ENCODE peak calls at places on chromosomes 11 and 22, in nine cellular contexts. N, R, O, X, S, Y, J, P and I are unnamed samples.

GRCh38 chr22:19448076-19448607 is 631 bp upstream of the C22orf39 start:
- DNase-seq in R (no peak), X (peak; percentile 57), O (no peak), S (peak; percentile 18), J (peak; percentile 55), Y (peak; percentile 67), P (no peak), N (peak; percentile 35), I (no peak)

GRCh38 chr11:114846040-114846791 is 167.9 kb downstream of the NXPE2 start:
- DNase-seq in O (no peak), J (no peak), X (no peak), S (no peak), R (no peak), N (no peak), Y (no peak), P (no peak), I (no peak)

GRCh38 chr11:121586727-121587126 is 134.0 kb upstream of the SORL1-AS1 start:
- DNase-seq in S (no peak), J (no peak), Y (no peak), O (no peak), P (no peak), X (peak; percentile 68), N (no peak), R (no peak), I (no peak)

GRCh38 chr11:69443968-69444364 is 37.5 kb upstream of the LINC01488 start:
- DNase-seq in O (no peak), S (no peak), P (no peak), N (no peak), R (peak; percentile 76), J (no peak), Y (no peak), X (no peak), I (no peak)

GRCh38 chr11:113546757-113547507 is 71.7 kb upstream of the DRD2 start:
- DNase-seq in N (no peak), O (no peak), S (no peak), Y (no peak), P (no peak), J (no peak), R (no peak), X (no peak), I (no peak)

GRCh38 chr11:120337133-120337895 is 1.1 kb downstream of the ARHGEF12 start:
- DNase-seq in J (peak; percentile 62), P (peak; percentile 42), N (peak; percentile 60), Y (peak; percentile 56), R (peak; percentile 75), S (no peak), X (peak; percentile 43), O (peak; percentile 39), I (no peak)

GRCh38 chr11:17936790-17937189 is 76.1 kb downstream of the SERGEF start:
- DNase-seq in O (no peak), Y (no peak), S (no peak), R (no peak), P (no peak), N (no peak), J (no peak), X (no peak), I (no peak)

GRCh38 chr11:123111465-123111864 is 49.5 kb upstream of the HSPA8 start:
- DNase-seq in X (no peak), P (no peak), R (no peak), J (peak; percentile 38), Y (peak; percentile 81), S (no peak), O (no peak), N (no peak), I (no peak)

GRCh38 chr11:45652781-45653180 is 12.6 kb downstream of the CHST1 start:
- DNase-seq in O (no peak), P (no peak), J (no peak), S (no peak), X (no peak), N (no peak), Y (no peak), R (peak; percentile 80), I (no peak)

GRCh38 chr11:116545912-116546311 is 226.9 kb downstream of the BUD13 start:
- DNase-seq in O (no peak), N (no peak), P (no peak), S (no peak), X (no peak), J (no peak), R (peak; percentile 21), Y (no peak), I (no peak)

GRCh38 chr11:87355614-87356013 is 317.9 kb downstream of the TMEM135 start:
- DNase-seq in O (no peak), N (no peak), J (no peak), X (no peak), P (no peak), S (no peak), Y (no peak), R (no peak), I (no peak)
- H3K4me3 ChIP-seq in O (no peak overlapping the region), N (no peak overlapping the region), J (no peak overlapping the region), X (no peak overlapping the region), P (no peak overlapping the region), S (no peak overlapping the region), Y (no peak overlapping the region), R (no peak overlapping the region), I (no peak overlapping the region)

GRCh38 chr11:119130662-119131061 is 9.3 kb downstream of the HINFP start:
- DNase-seq in X (no peak), R (no peak), P (no peak), Y (no peak), S (no peak), O (no peak), N (no peak), J (peak; percentile 56), I (no peak)
- H3K4me1 ChIP-seq in X (peaks cover 15% of the 10 kb centered on the region), R (no peaks in the 10 kb centered on the region), P (no peaks in the 10 kb centered on the region), Y (no peaks in the 10 kb centered on the region), S (no peaks in the 10 kb centered on the region), O (peaks cover 7% of the 10 kb centered on the region), N (no peaks in the 10 kb centered on the region), J (peaks cover 20% of the 10 kb centered on the region), I (no peaks in the 10 kb centered on the region)

DNA sequence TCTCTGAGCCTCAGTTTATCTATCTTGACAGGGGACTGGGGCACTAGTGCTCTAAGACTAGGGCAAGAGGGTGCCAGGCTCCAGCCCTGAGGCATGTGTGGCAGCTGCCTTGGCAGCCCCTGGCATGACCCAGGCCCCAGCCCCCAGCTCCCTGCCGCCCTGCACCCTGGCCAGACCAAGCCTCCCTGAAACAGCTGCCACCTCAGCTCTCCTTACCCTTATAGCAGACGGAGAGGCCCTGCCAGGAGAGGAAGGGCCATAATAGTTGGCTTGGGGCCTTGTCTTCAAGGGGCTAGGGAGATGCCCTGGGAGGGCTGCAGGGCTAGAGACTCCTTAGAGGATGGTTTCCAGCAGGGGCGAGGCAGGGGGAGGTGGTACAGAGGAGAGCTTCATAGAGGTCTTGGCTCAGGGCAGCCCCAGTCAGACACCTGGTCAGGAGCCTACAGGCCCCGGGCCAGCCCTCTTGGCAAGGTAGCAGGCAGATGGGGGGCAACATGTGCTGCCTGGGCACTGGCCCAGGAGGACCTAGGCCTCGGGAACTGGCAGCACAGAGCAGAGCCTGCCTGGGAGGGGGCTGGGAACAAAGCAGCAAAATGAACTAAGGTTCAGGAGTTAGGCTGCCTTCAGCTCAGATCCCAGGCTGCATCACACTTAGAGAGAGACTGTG is 13.0 kb downstream of the SMTN start:
- DNase-seq in X (peak; percentile 13), Y (no peak), S (no peak), R (no peak), P (no peak), N (no peak), J (no peak), O (no peak), I (no peak)
- H3K4me3 ChIP-seq in X (peak overlapping the region; percentile 33), Y (no peak overlapping the region), S (no peak overlapping the region), R (no peak overlapping the region), P (no peak overlapping the region), N (no peak overlapping the region), J (no peak overlapping the region), O (peak overlapping the region; percentile 28), I (no peak overlapping the region)

GRCh38 chr22:37626144-37626543 is 13.3 kb upstream of the SH3BP1 start:
- DNase-seq in J (no peak), R (peak; percentile 91), X (peak; percentile 68), O (peak; percentile 79), P (peak; percentile 56), S (no peak), Y (no peak), N (no peak), I (peak; percentile 76)

GRCh38 chr22:37626556-37627075 is 12.9 kb upstream of the SH3BP1 start:
- DNase-seq in R (no peak), J (no peak), N (no peak), Y (no peak), X (peak; percentile 45), P (no peak), S (no peak), O (no peak), I (no peak)

GRCh38 chr22:37625737-37626136 is 13.7 kb upstream of the SH3BP1 start:
- DNase-seq in X (no peak), R (no peak), O (no peak), P (no peak), S (no peak), J (no peak), N (no peak), Y (no peak), I (no peak)

GRCh38 chr22:37627545-37627944 is 11.9 kb upstream of the SH3BP1 start:
- DNase-seq in R (no peak), S (no peak), O (no peak), Y (no peak), P (no peak), J (no peak), N (peak; percentile 26), X (peak; percentile 61), I (no peak)

DNA sequence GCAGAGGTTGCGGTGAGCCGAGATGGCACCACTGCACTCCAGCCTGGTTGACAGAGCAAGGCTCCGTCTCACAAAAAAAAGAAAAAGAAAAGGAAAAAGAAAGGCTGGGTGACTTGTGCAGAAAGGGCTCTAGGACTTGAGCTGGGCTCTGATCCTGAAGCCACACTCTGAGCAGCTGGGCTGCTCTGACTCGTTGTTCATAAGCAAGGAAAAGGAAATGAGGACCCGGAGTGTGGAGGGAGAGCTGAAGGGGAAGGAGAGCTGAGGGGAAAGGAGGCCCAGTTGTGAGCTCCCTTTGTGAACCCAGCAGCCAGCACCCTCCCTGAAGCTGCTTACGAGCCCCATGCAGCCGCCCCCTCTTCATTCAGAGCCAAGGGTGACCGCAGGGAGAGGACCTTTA is 12.4 kb upstream of the SH3BP1 start:
- DNase-seq in Y (no peak), R (no peak), J (no peak), P (no peak), N (no peak), S (no peak), O (no peak), X (no peak), I (no peak)
- H3K4me1 ChIP-seq in Y (peaks cover 10% of the 10 kb centered on the region), R (no peaks in the 10 kb centered on the region), J (peaks cover 28% of the 10 kb centered on the region), P (no peaks in the 10 kb centered on the region), N (no peaks in the 10 kb centered on the region), S (peaks cover 45% of the 10 kb centered on the region), O (peaks cover 26% of the 10 kb centered on the region), X (peaks cover 44% of the 10 kb centered on the region), I (peaks cover 41% of the 10 kb centered on the region)

DNA sequence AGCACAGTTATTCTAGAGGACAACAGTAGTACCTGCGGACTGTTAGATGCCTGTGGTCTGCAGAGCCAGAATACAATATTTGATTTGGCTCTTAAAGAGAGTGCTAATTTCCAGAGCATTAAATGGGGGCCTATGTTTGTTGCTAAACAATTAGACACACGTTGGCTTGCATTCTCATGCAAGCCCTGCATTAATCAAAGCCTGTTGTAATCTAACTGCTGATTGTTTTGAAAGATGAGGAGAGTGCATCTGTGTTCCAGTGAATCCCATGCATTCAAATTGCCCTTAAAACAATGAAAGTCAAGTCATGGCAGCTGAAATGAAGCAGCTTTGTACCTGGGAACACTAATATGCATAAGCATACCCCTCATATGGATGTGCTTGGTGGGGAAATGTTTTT is 419.4 kb downstream of the DYNC2H1 start:
- DNase-seq in R (no peak), O (no peak), X (no peak), S (no peak), J (no peak), Y (no peak), P (no peak), N (no peak), I (no peak)
- H3K4me3 ChIP-seq in R (no peak overlapping the region), O (no peak overlapping the region), X (no peak overlapping the region), S (no peak overlapping the region), J (no peak overlapping the region), Y (no peak overlapping the region), P (no peak overlapping the region), N (no peak overlapping the region), I (no peak overlapping the region)

GRCh38 chr11:14334893-14335292 is 24.1 kb downstream of the RRAS2 start:
- DNase-seq in J (no peak), Y (no peak), X (no peak), O (no peak), R (no peak), S (no peak), N (no peak), P (no peak), I (no peak)
- H3K4me1 ChIP-seq in J (peaks cover 31% of the 10 kb centered on the region), Y (no peaks in the 10 kb centered on the region), X (no peaks in the 10 kb centered on the region), O (peaks cover 6% of the 10 kb centered on the region), R (peaks cover 13% of the 10 kb centered on the region), S (no peaks in the 10 kb centered on the region), N (no peaks in the 10 kb centered on the region), P (no peaks in the 10 kb centered on the region), I (no peaks in the 10 kb centered on the region)